ENCODE peak calls at places on chromosomes 12 and 14, in five cellular contexts. F, T, X, R and D are unnamed samples. For H3K9me3, the result is how much of the 10 kb centered on the place peaks cover.

GRCh38 chr14:82855912-82856381 is 1322.3 kb upstream of the SEL1L start:
- DNase-seq in F (peak), T (peak), X (peak), R (no peak), D (peak)

GRCh38 chr12:104219361-104219892 is 3.8 kb downstream of the TXNRD1 start:
- DNase-seq in F (peak), T (no peak), X (peak), R (no peak), D (peak)

GRCh38 chr12:49187184-49187583 is 1.7 kb downstream of the TUBA1A start:
- DNase-seq in F (peak), T (no peak), X (peak), R (no peak), D (peak)

GRCh38 chr12:23757541-23757962 is 191.9 kb downstream of the SOX5 start:
- DNase-seq in F (no peak), T (peak), X (no peak), R (no peak), D (no peak)

GRCh38 chr12:39145175-39145999 is 240.0 kb upstream of the CPNE8 start:
- DNase-seq in F (peak), T (peak), X (peak), R (no peak), D (no peak)

GRCh38 chr14:89237923-89238529 is 179.0 kb downstream of the FOXN3 start:
- DNase-seq in F (peak), T (no peak), X (no peak), R (no peak), D (peak)

GRCh38 chr12:105948331-105948730 is 190.4 kb downstream of the NUAK1 start:
- DNase-seq in F (no peak), T (no peak), X (no peak), R (no peak), D (peak)

GRCh38 chr14:88468396-88468795 is 82.9 kb downstream of the SPATA7 start:
- DNase-seq in F (peak), T (no peak), X (peak), R (no peak), D (peak)

GRCh38 chr12:115599251-115599811 is 678.2 kb downstream of the MED13L start:
- DNase-seq in F (no peak), T (no peak), X (peak), R (no peak), D (peak)

GRCh38 chr14:79740043-79740442 is 471.3 kb downstream of the DIO2 start:
- DNase-seq in F (no peak), T (peak), X (no peak), R (no peak), D (no peak)

GRCh38 chr12:41142376-41142775 is 45.7 kb upstream of the PDZRN4 start:
- DNase-seq in F (no peak), T (no peak), X (no peak), R (no peak), D (no peak)

GRCh38 chr12:26286186-26286585 is 90.8 kb downstream of the SSPN start:
- DNase-seq in F (no peak), T (no peak), X (no peak), R (no peak), D (no peak)

GRCh38 chr14:59239030-59239429 is 50.6 kb downstream of the DAAM1 start:
- DNase-seq in F (no peak), T (no peak), X (no peak), R (no peak), D (no peak)

GRCh38 chr12:53221203-53222076 is 10.6 kb downstream of the RARG start:
- DNase-seq in F (peak), T (peak), X (peak), R (peak), D (peak)

GRCh38 chr12:17976202-17976601 is 113.8 kb downstream of the RERGL start:
- DNase-seq in F (peak), T (peak), X (no peak), R (no peak), D (no peak)

GRCh38 chr14:59309291-59309900 is 120.9 kb downstream of the DAAM1 start:
- DNase-seq in F (no peak), T (no peak), X (no peak), R (no peak), D (no peak)

GRCh38 chr14:24042733-24043132 is 9.1 kb upstream of the CARMIL3 start:
- DNase-seq in F (no peak), T (no peak), X (no peak), R (no peak), D (no peak)

GRCh38 chr12:32418903-32419519 is 19.7 kb downstream of the FGD4 start:
- DNase-seq in F (no peak), T (no peak), X (no peak), R (no peak), D (no peak)

GRCh38 chr12:25583545-25583944 is 30.5 kb upstream of the LMNTD1 start:
- DNase-seq in F (no peak), T (peak), X (no peak), R (no peak), D (no peak)

GRCh38 chr14:101357559-101358319 is 203.6 kb upstream of the DIO3 start:
- DNase-seq in F (no peak), T (no peak), X (no peak), R (no peak), D (no peak)

GRCh38 chr14:42335918-42336317 is 729.2 kb downstream of the LRFN5 start:
- DNase-seq in F (no peak), T (no peak), X (no peak), R (no peak), D (no peak)

GRCh38 chr12:113030875-113031525 is 25.5 kb upstream of the DTX1 start:
- DNase-seq in F (peak), T (peak), X (peak), R (no peak), D (peak)

DNA sequence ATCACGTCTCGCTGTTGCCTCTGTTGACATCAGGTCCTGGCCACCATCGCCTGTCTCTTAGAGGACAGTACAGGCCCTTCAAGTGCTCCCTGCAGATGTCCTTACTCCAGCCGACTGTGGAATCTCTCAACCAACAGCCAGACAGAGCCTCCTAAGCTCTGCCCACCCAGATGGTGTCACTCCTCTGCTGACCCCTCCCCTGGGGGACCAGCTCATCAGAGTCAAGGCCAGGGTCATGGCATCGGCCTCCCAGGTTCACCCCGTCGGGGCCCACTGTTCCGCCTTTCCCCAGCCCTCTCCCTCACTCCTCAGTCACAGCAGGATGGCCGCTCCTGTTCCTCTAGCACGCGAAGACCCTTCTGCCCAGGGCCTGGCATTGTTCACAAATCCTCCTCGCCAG is 157.3 kb upstream of the TMEM132C start:
- DNase-seq in F (no peak), T (no peak), X (no peak), R (no peak), D (no peak)
- H3K9me3 ChIP-seq in F (under half), T (under half), X (under half), R (under half), D (under half)

DNA sequence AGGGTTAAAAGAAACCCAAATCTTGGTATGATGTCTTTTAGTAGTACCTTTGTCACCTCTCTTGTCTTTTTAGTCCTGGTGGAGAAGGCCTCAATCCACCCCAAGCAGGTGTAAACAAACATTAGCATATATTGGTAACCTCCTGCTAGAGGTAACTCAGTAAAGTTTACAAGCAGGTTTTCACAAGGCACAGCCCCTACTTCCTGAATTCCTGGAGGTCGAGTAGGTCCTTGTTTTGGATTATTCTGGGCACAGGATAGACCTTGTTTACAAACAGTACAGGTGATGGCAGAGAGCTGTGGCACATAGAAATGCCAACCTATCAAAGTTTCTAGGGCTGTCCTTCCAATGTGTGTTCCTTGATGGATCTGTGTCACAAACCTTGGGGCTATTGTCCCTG is 99.1 kb downstream of the ALG10 start:
- DNase-seq in F (no peak), T (no peak), X (no peak), R (no peak), D (no peak)
- H3K9me3 ChIP-seq in F (under half), T (under half), X (under half), R (under half), D (under half)

GRCh38 chr12:130114952-130115351 is 47.3 kb upstream of the FZD10 start:
- DNase-seq in F (no peak), T (no peak), X (no peak), R (no peak), D (no peak)
- H3K9me3 ChIP-seq in F (under half), T (under half), X (under half), R (under half), D (under half)

GRCh38 chr12:34401659-34402227 is 379.4 kb downstream of the ALG10 start:
- DNase-seq in F (no peak), T (no peak), X (no peak), R (no peak), D (no peak)
- H3K9me3 ChIP-seq in F (half or more), T (under half), X (under half), R (under half), D (under half)

GRCh38 chr12:11805043-11805442 is 155.6 kb downstream of the ETV6 start:
- DNase-seq in F (no peak), T (no peak), X (no peak), R (no peak), D (no peak)
- H3K9me3 ChIP-seq in F (under half), T (under half), X (under half), R (under half), D (under half)

DNA sequence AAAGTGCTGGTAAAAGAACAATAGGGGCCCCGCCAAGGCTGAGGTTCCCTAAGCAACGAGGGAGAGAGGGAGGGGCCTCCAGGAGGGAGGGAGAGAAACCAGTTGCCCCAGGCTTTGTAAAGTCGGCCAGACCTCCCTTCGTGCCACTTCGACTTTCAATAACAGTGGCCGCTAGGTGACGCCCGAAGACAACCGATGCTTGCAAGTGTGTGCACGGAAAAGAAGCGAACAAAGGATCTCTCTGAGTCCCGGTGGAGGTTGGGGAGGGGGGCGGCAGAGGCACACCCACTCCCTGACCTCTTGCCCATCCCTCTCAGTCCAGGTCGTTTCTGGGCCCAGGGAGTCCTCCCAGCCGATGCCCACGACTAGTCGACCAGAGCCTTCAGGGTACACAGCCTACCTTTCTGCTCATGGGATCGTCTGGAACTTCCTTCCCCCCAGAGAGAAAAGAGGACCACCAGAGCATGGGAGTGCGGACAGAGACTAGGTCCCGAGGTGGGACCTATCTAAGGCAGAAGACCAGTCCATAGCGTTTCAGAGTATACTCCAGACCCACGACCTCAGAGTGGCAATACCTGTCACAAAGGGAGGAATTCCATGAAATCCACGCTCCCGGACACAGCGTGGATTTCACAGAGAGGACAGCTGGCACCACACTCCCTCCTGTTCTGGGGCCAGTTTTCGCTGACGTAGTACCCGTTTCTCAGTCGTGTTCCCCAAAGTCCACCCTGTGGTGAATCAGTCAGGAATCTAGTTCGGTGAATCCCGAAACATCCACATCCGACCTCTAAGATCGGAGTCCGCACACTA is 262.7 kb upstream of the ALG10B start:
- DNase-seq in F (peak), T (no peak), X (no peak), R (no peak), D (no peak)
- H3K9me3 ChIP-seq in F (under half), T (under half), X (under half), R (under half), D (under half)

DNA sequence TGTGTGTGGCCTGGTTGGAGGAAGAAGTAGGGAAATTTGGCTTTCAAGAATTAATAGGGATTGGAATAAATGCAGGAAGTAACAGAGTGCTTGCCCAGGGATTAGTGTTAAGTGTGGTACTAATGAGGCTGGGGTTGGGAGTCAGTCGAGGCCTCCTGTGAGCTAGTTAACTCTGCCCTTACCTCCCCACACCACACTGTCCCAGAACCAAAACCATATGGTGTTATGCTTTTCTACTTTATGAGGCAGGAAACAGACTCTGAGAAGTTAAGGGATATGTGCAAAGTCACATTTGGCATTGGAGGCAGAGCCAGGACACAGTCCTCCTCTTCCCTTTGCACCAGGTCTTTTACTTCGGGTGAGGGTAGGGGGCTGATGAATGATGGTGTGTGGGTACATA is 41.8 kb downstream of the PELI2 start:
- DNase-seq in F (no peak), T (no peak), X (no peak), R (no peak), D (no peak)
- H3K9me3 ChIP-seq in F (under half), T (under half), X (under half), R (under half), D (under half)

GRCh38 chr14:35754671-35755070 is 54.4 kb downstream of the RALGAPA1 start:
- DNase-seq in F (no peak), T (no peak), X (no peak), R (no peak), D (no peak)

GRCh38 chr14:35752380-35752779 is 56.7 kb downstream of the RALGAPA1 start:
- DNase-seq in F (no peak), T (no peak), X (no peak), R (no peak), D (no peak)

GRCh38 chr14:35747379-35747778 is 61.7 kb downstream of the RALGAPA1 start:
- DNase-seq in F (no peak), T (no peak), X (peak), R (no peak), D (peak)

DNA sequence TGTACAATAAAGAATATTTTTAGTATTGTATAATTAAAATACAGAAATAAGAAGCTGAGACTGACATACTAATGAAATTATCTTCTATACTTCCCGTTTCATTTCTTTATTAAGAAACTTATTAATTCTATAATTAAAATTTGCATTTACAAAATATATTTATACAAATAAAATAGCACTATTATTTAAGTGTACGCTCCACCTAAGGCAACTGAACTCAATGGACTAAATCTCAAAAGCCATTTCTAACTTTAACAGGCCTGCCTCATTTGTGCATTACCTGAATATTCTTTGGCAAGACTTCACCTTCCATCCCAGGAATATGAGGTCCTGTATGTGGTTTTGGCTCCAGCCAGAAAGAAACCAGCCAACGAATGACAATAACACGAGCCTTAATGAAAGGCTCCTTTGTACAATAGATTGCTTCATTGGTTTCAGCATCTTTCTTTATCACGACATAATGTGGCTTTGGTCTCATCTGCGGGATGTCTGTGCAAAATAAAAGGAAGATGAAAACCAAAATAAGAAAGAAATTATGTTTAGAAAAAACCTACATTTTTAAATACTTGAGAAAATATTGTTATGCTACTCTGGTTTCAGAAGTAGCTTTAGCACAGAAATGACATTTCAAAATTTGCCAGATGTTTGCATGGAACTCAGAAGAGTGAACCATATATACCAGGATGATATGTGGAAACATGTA is 58.7 kb downstream of the RALGAPA1 start:
- DNase-seq in F (peak), T (no peak), X (no peak), R (no peak), D (no peak)
- H3K9me3 ChIP-seq in F (under half), T (under half), X (under half), R (under half), D (under half)

DNA sequence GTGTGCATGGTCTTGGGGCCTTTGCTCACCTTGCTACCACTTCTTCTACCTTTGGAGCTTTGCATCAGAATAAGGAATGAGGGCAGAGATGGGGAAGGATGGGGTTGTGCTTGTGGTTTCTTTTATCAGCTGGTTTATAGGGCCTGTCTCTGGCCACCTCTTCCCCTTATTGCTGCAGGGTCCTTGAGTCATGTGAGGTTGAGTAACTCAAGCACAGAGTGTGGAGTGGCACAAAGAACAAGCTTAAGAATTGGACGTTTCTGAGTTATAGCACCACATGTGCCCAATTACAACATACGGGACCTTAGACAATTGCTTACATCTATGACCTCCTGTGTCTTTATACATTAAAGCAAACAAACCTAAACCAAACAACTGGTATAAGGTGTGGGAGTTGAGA is 280.8 kb downstream of the NRXN3 start:
- DNase-seq in F (no peak), T (no peak), X (no peak), R (no peak), D (no peak)
- H3K9me3 ChIP-seq in F (under half), T (under half), X (under half), R (under half), D (under half)

GRCh38 chr14:52175982-52176502 is 91.5 kb upstream of the PTGDR start:
- DNase-seq in F (no peak), T (no peak), X (no peak), R (peak), D (no peak)

GRCh38 chr14:52182853-52183252 is 84.6 kb upstream of the PTGDR start:
- DNase-seq in F (no peak), T (no peak), X (no peak), R (no peak), D (no peak)

GRCh38 chr14:52185178-52185577 is 82.3 kb upstream of the PTGDR start:
- DNase-seq in F (peak), T (no peak), X (no peak), R (no peak), D (no peak)

DNA sequence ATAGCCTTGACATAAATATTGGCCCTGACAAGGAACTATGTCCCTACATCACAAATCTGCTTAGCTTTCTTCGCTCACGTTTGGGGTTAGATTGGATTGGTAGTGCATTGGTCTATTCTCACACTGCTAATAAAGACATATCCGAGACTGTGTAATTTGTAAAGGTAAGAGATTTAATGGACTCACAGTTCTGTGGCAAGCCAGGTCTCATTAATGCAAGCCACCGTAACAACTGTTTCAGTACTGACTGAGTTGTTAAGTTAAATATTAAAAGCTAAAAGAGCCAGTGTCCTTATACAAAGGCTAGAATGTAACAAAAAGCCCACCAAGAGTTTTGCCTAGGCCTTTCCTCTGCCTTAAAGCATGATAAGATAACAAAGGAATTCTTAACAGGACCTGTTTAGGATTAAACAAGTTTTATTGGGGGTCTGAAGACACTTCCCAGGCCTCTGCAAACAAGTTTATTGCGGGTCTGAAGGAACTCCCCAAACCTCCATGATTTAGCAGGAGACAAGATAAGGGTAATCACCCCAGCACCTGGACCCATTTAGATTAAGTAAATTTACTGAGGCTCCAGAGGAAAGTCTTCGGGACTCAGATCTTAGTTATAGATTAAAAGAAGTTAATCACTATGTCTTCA is 88.2 kb upstream of the PTGDR start:
- DNase-seq in F (no peak), T (no peak), X (no peak), R (no peak), D (no peak)
- H3K9me3 ChIP-seq in F (under half), T (under half), X (under half), R (under half), D (under half)